ENCODE peak calls at places on chromosome 7, in six cellular contexts. F is AG08395; W is activated CD4-positive, alpha-beta T cell treated with anti-CD3 and anti-CD28 coated beads for 24 hours; P is frontal cortex; J is GM23248; Q is HuH-7. I is an unnamed sample.
A peak's percentile ranks its signal among the peaks of the same experiment; 100 is the strongest.

GRCh38 chr7:26332698-26333097 is 41.0 kb downstream of the SNX10 start:
- DNase-seq in P (no peak), F (no peak), J (no peak), Q (no peak), W (no peak), I (no peak)

GRCh38 chr7:37822946-37823345 is 25.5 kb upstream of the NME8 start:
- DNase-seq in W (no peak), P (no peak), F (no peak), Q (no peak), J (no peak), I (no peak)

GRCh38 chr7:140525741-140526140 is 46.4 kb upstream of the MKRN1 start:
- DNase-seq in F (no peak), Q (no peak), W (peak; percentile 2), J (peak; percentile 60), P (no peak), I (no peak)

GRCh38 chr7:102286237-102287081 is at the start of gene SH2B2:
- DNase-seq in W (no peak), P (peak; percentile 90), F (peak; percentile 87), J (peak; percentile 79), Q (peak; percentile 85), I (peak; percentile 77)

GRCh38 chr7:79506481-79506880 is 53.0 kb upstream of the MAGI2 start:
- DNase-seq in F (peak; percentile 39), J (peak; percentile 27), Q (no peak), W (no peak), P (no peak), I (peak; percentile 73)

GRCh38 chr7:22771829-22772228 is 44.8 kb downstream of the IL6 start:
- DNase-seq in F (no peak), P (no peak), Q (no peak), J (no peak), W (no peak), I (peak; percentile 2)

GRCh38 chr7:17233643-17234397 is 64.6 kb upstream of the AHR start:
- DNase-seq in Q (no peak), J (peak; percentile 29), W (no peak), P (no peak), F (peak; percentile 9), I (no peak)

GRCh38 chr7:131322046-131322445 is 5.6 kb upstream of the MKLN1 start:
- DNase-seq in Q (no peak), W (no peak), P (no peak), F (no peak), J (no peak), I (no peak)

GRCh38 chr7:13992621-13992982 is 3.1 kb upstream of the ETV1 start:
- DNase-seq in F (no peak), P (no peak), J (no peak), Q (no peak), W (no peak), I (peak; percentile 44)

GRCh38 chr7:64685741-64686140 is 19.8 kb downstream of the ZNF107 start:
- DNase-seq in J (no peak), W (no peak), F (no peak), P (no peak), Q (no peak), I (no peak)

GRCh38 chr7:2217206-2217605 is 15.5 kb downstream of the MAD1L1 start:
- DNase-seq in F (no peak), W (no peak), Q (no peak), P (no peak), J (no peak), I (no peak)

GRCh38 chr7:81308643-81309354 is 389.9 kb upstream of the SEMA3C start:
- DNase-seq in P (no peak), F (peak; percentile 25), Q (no peak), J (peak; percentile 56), W (no peak), I (no peak)

GRCh38 chr7:34320926-34321609 is 336.9 kb upstream of the NPSR1 start:
- DNase-seq in P (peak; percentile 22), Q (peak; percentile 78), J (peak; percentile 80), W (no peak), F (peak; percentile 86), I (peak; percentile 80)

GRCh38 chr7:73770002-73770859 is at the start of gene CLDN3:
- DNase-seq in F (no peak), W (no peak), J (peak; percentile 40), P (no peak), Q (no peak), I (no peak)

GRCh38 chr7:20798081-20798693 is 11.5 kb upstream of the SP8 start:
- DNase-seq in W (no peak), F (peak; percentile 67), J (peak; percentile 58), Q (peak; percentile 89), P (peak; percentile 70), I (peak; percentile 70)

GRCh38 chr7:97298561-97298960 is 181.1 kb downstream of the SDHAF3 start:
- DNase-seq in F (no peak), J (no peak), W (no peak), Q (no peak), P (no peak), I (no peak)

GRCh38 chr7:25244193-25244592 is 15.9 kb upstream of the NPVF start:
- DNase-seq in W (no peak), P (no peak), F (no peak), J (no peak), Q (no peak), I (no peak)

GRCh38 chr7:106643189-106643588 is 17.8 kb downstream of the CCDC71L start:
- DNase-seq in F (no peak), W (no peak), P (no peak), Q (no peak), J (no peak), I (no peak)

GRCh38 chr7:14747701-14748100 is 154.8 kb downstream of the DGKB start:
- DNase-seq in W (no peak), J (no peak), F (no peak), Q (no peak), P (no peak), I (no peak)

GRCh38 chr7:85172530-85172941 is 14.3 kb downstream of the SEMA3D start:
- DNase-seq in W (no peak), F (peak; percentile 72), Q (no peak), P (no peak), J (peak; percentile 90), I (peak; percentile 76)

GRCh38 chr7:113292105-113292504 is 173.8 kb upstream of the SMIM30 start:
- DNase-seq in Q (no peak), P (no peak), J (no peak), F (no peak), W (no peak), I (no peak)

I was measured in cardiac muscle cell.